ENCODE peak calls at places on chromosomes 2 and 18, in four cellular contexts. A is GM12878, S is HepG2, I is K562. D is an unnamed sample.
A peak's percentile ranks its signal among the peaks of the same experiment; 100 is the strongest.

GRCh38 chr18:39952816-39953215 is 2002.2 kb upstream of the PIK3C3 start:
- DNase-seq in A (no peak), S (no peak), I (no peak), D (no peak)

GRCh38 chr18:36688020-36688965 is 140.5 kb downstream of the TPGS2 start:
- DNase-seq in A (peak; percentile 9), S (peak; percentile 52), I (peak; percentile 79), D (peak; percentile 80)

GRCh38 chr2:3805120-3805519 is 101.7 kb downstream of the DCDC2C start:
- DNase-seq in A (no peak), S (peak; percentile 57), I (peak; percentile 31), D (no peak)

GRCh38 chr18:77448046-77448445 is 198.4 kb downstream of the GALR1 start:
- DNase-seq in A (no peak), S (no peak), I (no peak), D (no peak)

GRCh38 chr2:233822101-233822771 is 32.1 kb downstream of the HJURP start:
- DNase-seq in A (no peak), S (no peak), I (no peak), D (no peak)

GRCh38 chr2:29920631-29921559 is 491 bp downstream of the ALK start:
- DNase-seq in A (no peak), S (no peak), I (peak; percentile 8), D (peak; percentile 21)

GRCh38 chr2:121202541-121203310 is 82.3 kb downstream of the TFCP2L1 start:
- DNase-seq in A (no peak), S (no peak), I (no peak), D (no peak)

GRCh38 chr2:215431778-215432758 is 3.8 kb downstream of the FN1 start:
- DNase-seq in A (no peak), S (no peak), I (no peak), D (no peak)

GRCh38 chr2:206305523-206306245 is 31.2 kb downstream of the ZDBF2 start:
- DNase-seq in A (peak; percentile 11), S (no peak), I (no peak), D (no peak)

GRCh38 chr2:98876741-98877140 is 59.3 kb downstream of the CRACDL start:
- DNase-seq in A (no peak), S (no peak), I (no peak), D (no peak)

GRCh38 chr2:233331536-233331935 is 22.8 kb upstream of the DGKD start:
- DNase-seq in A (peak; percentile 80), S (no peak), I (no peak), D (no peak)

GRCh38 chr2:96826546-96827278 is 10.6 kb downstream of the CNNM3 start:
- DNase-seq in A (no peak), S (no peak), I (no peak), D (no peak)

GRCh38 chr2:137957033-137957432 is 7.2 kb upstream of the HNMT start:
- DNase-seq in A (no peak), S (peak; percentile 80), I (no peak), D (no peak)

GRCh38 chr2:208645226-208645625 is 238.6 kb downstream of the PTH2R start:
- DNase-seq in A (no peak), S (no peak), I (no peak), D (no peak)

GRCh38 chr18:13583567-13584245 is 142.7 kb downstream of the FAM210A start:
- DNase-seq in A (no peak), S (no peak), I (no peak), D (no peak)

DNA sequence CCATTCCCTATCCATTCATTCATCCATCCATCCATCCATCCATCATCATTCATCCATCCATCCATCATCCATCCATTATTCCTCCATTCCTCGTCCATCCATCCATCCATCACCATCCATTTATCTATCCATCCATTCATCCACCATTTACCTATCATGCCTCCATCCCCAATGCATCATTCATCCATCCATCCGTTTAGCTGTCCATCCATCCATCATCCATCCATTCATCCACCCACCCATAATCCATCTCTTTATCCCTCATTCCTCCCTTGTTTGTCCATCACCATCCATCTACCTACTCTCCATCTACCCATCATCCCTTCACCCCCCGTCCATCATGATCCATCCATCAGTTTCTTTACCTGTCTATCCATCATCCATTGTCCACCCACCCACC is 13.6 kb downstream of the NFATC1 start:
- DNase-seq in A (no peak), S (no peak), I (no peak), D (no peak)
- TF ChIP-seq CREM in A (no peak), S (no peak), I (no peak), D (no peak)

DNA sequence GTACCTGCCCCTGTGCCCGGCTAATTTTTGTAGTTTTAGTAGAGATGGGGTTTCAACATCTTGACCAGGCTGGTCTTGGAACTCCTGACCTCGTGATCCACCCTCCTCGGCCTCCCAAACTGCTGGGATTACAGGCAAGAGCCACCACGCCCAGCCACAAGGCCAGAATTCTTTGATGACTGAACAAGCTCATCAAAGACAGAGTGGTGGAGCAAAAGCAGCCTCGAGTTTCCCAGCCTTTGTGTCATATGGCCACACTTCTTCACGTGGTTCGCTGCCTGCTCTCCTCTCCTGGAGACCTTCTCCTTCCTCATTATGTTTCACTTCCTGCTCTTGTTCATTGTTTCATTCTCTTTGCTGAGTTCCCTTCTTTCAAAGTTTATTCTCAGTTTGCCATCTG is 9.9 kb upstream of the NPC1 start:
- DNase-seq in A (no peak), S (no peak), I (no peak), D (no peak)
- TF ChIP-seq CREM in A (no peak), S (no peak), I (no peak), D (no peak)

DNA sequence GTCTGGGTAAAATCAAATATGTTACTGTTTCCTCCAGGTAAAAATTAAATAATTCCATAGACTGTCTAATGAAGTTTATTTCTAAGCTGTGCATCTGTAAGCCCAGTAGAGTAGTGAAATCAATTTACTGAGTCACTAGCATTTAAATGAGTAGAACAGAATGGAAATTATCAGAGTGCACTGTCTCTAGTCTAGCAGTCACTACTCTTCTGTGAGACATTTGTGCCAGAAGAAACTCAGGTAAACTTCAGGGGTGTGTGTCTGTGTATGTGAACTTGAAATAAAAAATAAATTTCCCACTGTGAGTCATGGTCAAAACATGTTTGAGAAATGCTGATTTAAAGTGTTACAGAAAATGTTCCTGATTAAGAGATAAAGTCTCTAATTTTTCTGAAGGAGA is 146.4 kb downstream of the RIF1 start:
- DNase-seq in A (no peak), S (no peak), I (no peak), D (no peak)
- TF ChIP-seq CREM in A (no peak), S (no peak), I (no peak), D (no peak)

GRCh38 chr2:9002637-9003365 is 683 bp downstream of the MBOAT2 start:
- DNase-seq in A (no peak), S (no peak), I (no peak), D (peak; percentile 19)
- TF ChIP-seq CREM in A (no peak), S (no peak), I (no peak), D (no peak)

DNA sequence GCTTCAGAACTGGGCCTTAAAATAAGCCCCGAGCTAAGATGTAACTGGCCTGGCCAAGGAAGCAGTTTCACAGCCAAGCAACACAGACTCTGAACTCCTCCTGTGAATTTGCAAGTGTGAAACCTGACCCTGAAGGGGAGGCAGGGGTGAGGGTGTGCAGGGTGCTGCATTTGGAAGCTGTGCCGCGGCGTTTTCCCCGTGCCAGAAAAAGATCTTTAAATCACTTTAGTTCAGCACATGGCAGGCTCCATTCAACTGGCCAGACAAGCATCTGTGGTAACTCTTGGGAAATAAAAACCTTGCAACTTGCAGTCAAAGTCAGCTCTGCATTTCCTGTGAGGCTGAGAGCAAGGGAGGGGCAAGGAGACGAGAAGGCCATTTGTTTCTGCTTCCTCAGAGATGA is 209.3 kb upstream of the SOX11 start:
- DNase-seq in A (no peak), S (no peak), I (no peak), D (no peak)
- TF ChIP-seq CREM in A (no peak), S (no peak), I (no peak), D (no peak)

GRCh38 chr18:27863780-27864430 is 313.0 kb downstream of the CDH2 start:
- DNase-seq in A (no peak), S (no peak), I (no peak), D (no peak)

GRCh38 chr18:27860011-27860410 is 316.9 kb downstream of the CDH2 start:
- DNase-seq in A (no peak), S (no peak), I (no peak), D (no peak)

GRCh38 chr18:27861539-27861938 is 315.4 kb downstream of the CDH2 start:
- DNase-seq in A (no peak), S (no peak), I (no peak), D (no peak)

GRCh38 chr18:27860701-27861107 is 316.2 kb downstream of the CDH2 start:
- DNase-seq in A (peak; percentile 9), S (peak; percentile 30), I (no peak), D (no peak)

DNA sequence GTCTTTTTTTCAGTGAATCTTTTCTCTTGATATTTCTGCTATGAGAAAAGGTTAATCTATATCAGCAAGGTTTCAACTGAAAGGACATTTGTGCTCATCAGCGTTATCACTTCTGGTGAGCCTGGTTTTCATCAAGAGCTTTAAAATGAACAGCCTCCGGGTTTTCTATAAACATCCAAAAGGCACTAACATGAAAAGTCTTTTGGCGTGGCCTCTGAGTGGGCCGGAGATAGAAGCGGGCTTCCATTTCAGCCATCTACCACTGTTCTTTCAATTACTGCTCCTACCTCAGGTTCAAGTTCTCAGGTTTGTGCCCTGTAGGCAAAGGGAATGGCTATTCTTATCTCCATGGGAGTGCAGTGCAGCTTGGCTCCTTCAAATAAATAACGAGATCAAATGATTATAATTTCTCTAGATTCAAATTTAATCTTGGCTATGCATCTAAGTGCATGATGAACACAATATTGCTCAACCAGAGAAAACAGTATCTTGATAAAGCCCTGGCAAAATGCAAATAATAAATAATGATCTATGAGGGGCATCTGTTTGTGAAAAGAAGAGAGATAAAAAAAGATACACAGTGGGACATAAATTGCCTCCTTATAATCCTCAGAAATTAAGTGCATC is 314.8 kb downstream of the CDH2 start:
- DNase-seq in A (no peak), S (no peak), I (no peak), D (no peak)
- TF ChIP-seq CREM in A (no peak), S (no peak), I (no peak), D (no peak)

GRCh38 chr2:2326653-2327052 is 4.4 kb downstream of the MYT1L start:
- DNase-seq in A (no peak), S (no peak), I (no peak), D (no peak)

GRCh38 chr2:2333076-2333475 is 2.0 kb upstream of the MYT1L start:
- DNase-seq in A (no peak), S (no peak), I (no peak), D (no peak)

GRCh38 chr2:2328847-2329246 is 2.2 kb downstream of the MYT1L start:
- DNase-seq in A (no peak), S (peak; percentile 7), I (peak; percentile 9), D (peak; percentile 72)

GRCh38 chr2:2332381-2332780 is 1.3 kb upstream of the MYT1L start:
- DNase-seq in A (no peak), S (no peak), I (no peak), D (no peak)

DNA sequence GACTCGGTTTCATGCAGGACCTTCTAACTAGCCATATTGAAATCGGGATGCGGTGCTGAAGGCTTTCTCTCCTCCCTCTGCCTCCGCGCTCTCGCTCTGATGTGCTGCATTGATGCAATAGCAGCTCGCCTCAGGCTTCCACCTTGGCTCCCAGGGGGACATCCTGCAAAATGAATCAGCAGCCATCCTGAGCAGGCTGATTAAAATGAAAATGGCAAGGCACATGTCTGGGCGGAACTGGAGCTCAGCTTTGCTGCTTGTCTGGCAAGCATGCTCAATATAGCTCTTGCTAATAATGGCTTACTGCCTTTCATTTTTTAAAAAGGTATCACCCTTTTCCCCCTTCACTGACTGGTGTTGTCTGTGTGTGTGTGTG is 818 bp upstream of the MYT1L start:
- DNase-seq in A (no peak), S (no peak), I (no peak), D (peak; percentile 65)
- TF ChIP-seq CREM in A (no peak), S (no peak), I (no peak), D (no peak)

D was measured in WTC11.